ENCODE peak calls at places on chromosomes 1 and 21, in nine cellular contexts. One of them, this sample, is unnamed.
A peak's percentile ranks its signal among the peaks of the same experiment; 100 is the strongest.

GRCh38 chr1:184116287-184116686 is 64.8 kb downstream of the TSEN15 start:
- DNase-seq in mammary epithelial cell: no peak
- DNase-seq in naive B cell: no peak
- DNase-seq in CD14-positive monocyte: no peak
- DNase-seq in HuH-7: no peak
- DNase-seq in iris pigment epithelial cell: no peak
- DNase-seq in NCI-H774: no peak
- DNase-seq in Caki2: no peak
- DNase-seq in left ventricle myocardium inferior: no peak
- DNase-seq in this sample: no peak

GRCh38 chr1:91404151-91405012 is at the start of gene HFM1:
- DNase-seq in mammary epithelial cell: peak; percentile 52
- DNase-seq in naive B cell: peak; percentile 73
- DNase-seq in HuH-7: peak; percentile 69
- DNase-seq in NCI-H774: peak; percentile 81
- DNase-seq in Caki2: peak; percentile 78
- DNase-seq in left ventricle myocardium inferior: peak; percentile 86
- DNase-seq in CD14-positive monocyte: no peak
- DNase-seq in iris pigment epithelial cell: peak; percentile 74
- DNase-seq in this sample: peak; percentile 88

GRCh38 chr1:55989971-55990370 is 589.4 kb downstream of the PLPP3 start:
- DNase-seq in NCI-H774: no peak
- DNase-seq in Caki2: no peak
- DNase-seq in iris pigment epithelial cell: no peak
- DNase-seq in left ventricle myocardium inferior: no peak
- DNase-seq in mammary epithelial cell: no peak
- DNase-seq in HuH-7: no peak
- DNase-seq in naive B cell: no peak
- DNase-seq in CD14-positive monocyte: no peak
- DNase-seq in this sample: no peak

GRCh38 chr1:39501666-39502065 is 10.2 kb downstream of the BMP8A start:
- DNase-seq in naive B cell: no peak
- DNase-seq in left ventricle myocardium inferior: no peak
- DNase-seq in CD14-positive monocyte: no peak
- DNase-seq in HuH-7: no peak
- DNase-seq in Caki2: no peak
- DNase-seq in NCI-H774: no peak
- DNase-seq in mammary epithelial cell: peak; percentile 62
- DNase-seq in iris pigment epithelial cell: peak; percentile 38
- DNase-seq in this sample: no peak

GRCh38 chr1:24380508-24380907 is 33.1 kb downstream of the STPG1 start:
- DNase-seq in mammary epithelial cell: no peak
- DNase-seq in Caki2: no peak
- DNase-seq in naive B cell: no peak
- DNase-seq in iris pigment epithelial cell: no peak
- DNase-seq in left ventricle myocardium inferior: no peak
- DNase-seq in HuH-7: no peak
- DNase-seq in CD14-positive monocyte: no peak
- DNase-seq in NCI-H774: no peak
- DNase-seq in this sample: no peak

GRCh38 chr21:37198989-37199924 is 67.9 kb downstream of the VPS26C start:
- DNase-seq in HuH-7: no peak
- DNase-seq in mammary epithelial cell: peak; percentile 91
- DNase-seq in CD14-positive monocyte: no peak
- DNase-seq in NCI-H774: no peak
- DNase-seq in iris pigment epithelial cell: peak; percentile 89
- DNase-seq in naive B cell: no peak
- DNase-seq in Caki2: peak; percentile 92
- DNase-seq in left ventricle myocardium inferior: no peak
- DNase-seq in this sample: no peak

GRCh38 chr1:234755449-234755863 is 145.5 kb upstream of the IRF2BP2 start:
- DNase-seq in iris pigment epithelial cell: peak; percentile 86
- DNase-seq in CD14-positive monocyte: peak; percentile 88
- DNase-seq in Caki2: no peak
- DNase-seq in HuH-7: no peak
- DNase-seq in mammary epithelial cell: no peak
- DNase-seq in left ventricle myocardium inferior: peak; percentile 76
- DNase-seq in NCI-H774: no peak
- DNase-seq in naive B cell: no peak
- DNase-seq in this sample: no peak

GRCh38 chr21:46226920-46227599 is 1.5 kb downstream of the LSS start:
- DNase-seq in NCI-H774: no peak
- DNase-seq in Caki2: no peak
- DNase-seq in HuH-7: peak; percentile 20
- DNase-seq in left ventricle myocardium inferior: no peak
- DNase-seq in CD14-positive monocyte: no peak
- DNase-seq in naive B cell: no peak
- DNase-seq in iris pigment epithelial cell: peak; percentile 81
- DNase-seq in mammary epithelial cell: peak; percentile 86
- DNase-seq in this sample: no peak

GRCh38 chr1:109794319-109795132 is 30.8 kb upstream of the EPS8L3 start:
- DNase-seq in CD14-positive monocyte: no peak
- DNase-seq in left ventricle myocardium inferior: no peak
- DNase-seq in Caki2: no peak
- DNase-seq in NCI-H774: no peak
- DNase-seq in naive B cell: no peak
- DNase-seq in iris pigment epithelial cell: no peak
- DNase-seq in mammary epithelial cell: no peak
- DNase-seq in HuH-7: no peak
- DNase-seq in this sample: no peak

GRCh38 chr1:204344665-204345064 is 15.1 kb downstream of the PLEKHA6 start:
- DNase-seq in left ventricle myocardium inferior: no peak
- DNase-seq in Caki2: no peak
- DNase-seq in CD14-positive monocyte: no peak
- DNase-seq in HuH-7: no peak
- DNase-seq in iris pigment epithelial cell: no peak
- DNase-seq in mammary epithelial cell: no peak
- DNase-seq in NCI-H774: no peak
- DNase-seq in naive B cell: no peak
- DNase-seq in this sample: no peak

This sample was measured in HEK293T.